ENCODE peak calls at places on chromosomes 7 and 10, in six cellular contexts. W is K562, N is HepG2, S is GM12878, E is GM12891, V is H1. R is an unnamed sample.

GRCh38 chr10:120387326-120387725 is 69.7 kb upstream of the PLPP4 start:
- DNase-seq in N (no peak), V (no peak), W (no peak), E (no peak), S (no peak), R (no peak)

GRCh38 chr10:124106241-124106905 is 13.0 kb upstream of the CHST15 start:
- DNase-seq in V (no peak), S (peak), E (peak), N (peak), W (no peak), R (no peak)

GRCh38 chr7:86629-87028 is 105.7 kb upstream of the FAM20C start:
- DNase-seq in E (no peak), N (no peak), V (no peak), S (no peak), W (no peak), R (no peak)

GRCh38 chr7:131329176-131329570 is 1.5 kb downstream of the MKLN1 start:
- DNase-seq in N (no peak), W (peak), E (no peak), S (no peak), V (no peak), R (no peak)

GRCh38 chr10:24929056-24929544 is 23.3 kb downstream of the PRTFDC1 start:
- DNase-seq in V (no peak), N (no peak), S (peak), W (no peak), E (no peak), R (no peak)

GRCh38 chr7:137146552-137146961 is 197.0 kb downstream of the PTN start:
- DNase-seq in S (no peak), E (no peak), W (no peak), N (no peak), V (no peak), R (no peak)

GRCh38 chr10:70131560-70131937 is 1.1 kb downstream of the AIFM2 start:
- DNase-seq in V (no peak), N (no peak), S (no peak), W (no peak), E (no peak), R (no peak)

GRCh38 chr10:51685768-51686167 is 13.6 kb downstream of the CSTF2T start:
- DNase-seq in V (no peak), E (no peak), S (no peak), W (no peak), N (no peak), R (no peak)

GRCh38 chr7:3091631-3092030 is 48.0 kb upstream of the CARD11 start:
- DNase-seq in V (no peak), E (no peak), N (no peak), S (no peak), W (no peak), R (no peak)

GRCh38 chr7:97480700-97481410 is 251.0 kb upstream of the TAC1 start:
- DNase-seq in W (no peak), N (no peak), E (no peak), V (no peak), S (no peak), R (no peak)

GRCh38 chr10:73117976-73118743 is 7.9 kb downstream of the NUDT13 start:
- DNase-seq in V (no peak), E (no peak), W (peak), N (peak), S (peak), R (peak)

GRCh38 chr7:147586110-147586509 is 1004.5 kb upstream of the C7orf33 start:
- DNase-seq in S (no peak), E (no peak), V (no peak), N (no peak), W (no peak), R (no peak)

GRCh38 chr7:147584771-147585193 is 1005.8 kb upstream of the C7orf33 start:
- DNase-seq in V (peak), S (no peak), N (no peak), E (no peak), W (no peak), R (no peak)

GRCh38 chr7:147586526-147586925 is 1004.0 kb upstream of the C7orf33 start:
- DNase-seq in W (no peak), E (no peak), S (no peak), V (no peak), N (no peak), R (no peak)
- TF ChIP-seq POLR2AphosphoS5 in W (no peak), E (no peak), S (no peak), V (no peak), N (no peak), R (no peak)

DNA sequence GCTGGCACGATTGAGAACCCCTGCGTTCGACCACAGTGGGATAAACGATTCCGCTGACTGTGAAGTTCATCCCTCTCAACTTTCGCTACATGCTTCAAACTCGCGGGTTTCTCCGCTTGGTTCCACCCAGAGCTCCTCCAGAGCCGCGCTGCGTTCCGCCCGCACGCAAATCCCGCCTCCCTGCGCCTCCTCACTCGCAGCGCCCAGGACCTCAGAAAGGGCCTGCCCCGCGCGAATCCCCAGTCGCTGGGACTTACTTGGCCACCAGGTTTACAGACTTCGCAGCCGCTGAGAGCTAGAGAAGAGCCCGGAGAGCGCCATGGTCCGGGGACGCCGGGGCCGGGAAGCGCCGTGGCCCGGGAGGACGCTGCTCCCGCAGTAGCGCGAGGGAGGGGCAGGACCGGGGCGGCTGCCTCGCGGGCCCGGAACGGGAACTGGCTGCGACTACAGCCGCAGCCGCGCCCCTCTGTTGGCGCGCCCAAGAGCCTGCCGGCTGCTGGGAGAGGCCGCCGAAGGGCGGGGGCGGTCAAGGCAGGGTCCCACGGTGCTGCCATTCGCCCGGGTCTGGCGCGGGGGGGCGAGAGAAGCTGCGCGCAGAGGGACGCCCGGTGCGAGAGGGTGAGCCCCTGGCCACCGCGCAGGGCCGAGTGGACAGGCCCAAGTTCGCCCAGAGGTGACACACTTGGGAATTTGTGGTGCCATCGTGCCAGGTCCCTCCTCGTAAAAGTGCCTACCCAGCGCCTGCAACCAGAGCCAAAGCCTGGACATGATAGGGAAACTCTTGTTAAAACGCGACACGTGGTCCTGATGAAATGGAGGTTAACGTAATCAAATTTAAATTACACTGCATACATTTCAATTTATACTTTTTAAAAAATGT is at the start of gene NOD1:
- DNase-seq in S (no peak), E (peak), V (peak), W (peak), N (peak), R (peak)
- TF ChIP-seq POLR2A in S (peak), E (peak), V (peak), W (peak), N (peak), R (peak)

DNA sequence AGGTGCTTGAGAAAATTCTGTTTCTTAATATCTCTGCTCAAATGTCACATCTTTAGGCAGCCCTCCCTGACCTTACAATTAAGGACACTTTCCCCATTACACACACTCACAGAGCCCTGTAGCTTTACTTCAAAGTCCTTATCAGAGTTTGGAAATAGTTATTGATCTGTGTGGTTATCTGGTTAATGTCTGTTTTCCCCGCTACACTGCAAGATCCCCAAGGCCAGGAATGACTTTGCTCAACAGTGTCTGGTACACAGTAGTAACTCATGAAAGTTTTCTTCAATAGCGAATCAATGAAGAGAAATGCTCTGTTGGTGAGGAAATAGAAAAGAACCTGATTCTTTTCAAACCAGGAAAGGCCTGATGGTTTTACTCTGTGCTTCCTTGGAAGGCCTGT is 554.4 kb downstream of the REEP3 start:
- DNase-seq in V (no peak), N (peak), W (no peak), S (no peak), E (no peak), R (no peak)
- TF ChIP-seq TAF1 in V (no peak), N (no peak), W (no peak), S (no peak), E (no peak), R (no peak)

GRCh38 chr7:128114806-128115205 is 83.6 kb upstream of the LRRC4 start:
- DNase-seq in W (no peak), S (no peak), E (no peak), N (no peak), V (no peak), R (no peak)
- TF ChIP-seq POLR2AphosphoS5 in W (no peak), S (no peak), E (no peak), N (no peak), V (no peak), R (no peak)